ENCODE peak calls at places on chromosomes 13 and 19, in seven cellular contexts. R, C, B, E, D, Z and J are unnamed samples.

GRCh38 chr13:20128459-20128927 is 32.4 kb downstream of the GJA3 start:
- DNase-seq in R (no peak), C (peak), B (no peak), E (no peak), D (no peak), Z (no peak), J (no peak)

GRCh38 chr13:99909836-99910619 is 61.5 kb downstream of the ZIC5 start:
- DNase-seq in R (no peak), C (no peak), B (no peak), E (no peak), D (no peak), Z (no peak), J (no peak)

GRCh38 chr13:51412431-51412830 is 40.4 kb downstream of the INTS6 start:
- DNase-seq in R (no peak), C (no peak), B (no peak), E (no peak), D (no peak), Z (no peak), J (no peak)

GRCh38 chr13:98454389-98454881 is 122.5 kb downstream of the STK24 start:
- DNase-seq in R (no peak), C (no peak), B (no peak), E (no peak), D (no peak), Z (peak), J (no peak)

GRCh38 chr19:15138427-15138826 is 31.2 kb downstream of the SYDE1 start:
- DNase-seq in R (no peak), C (no peak), B (no peak), E (no peak), D (no peak), Z (peak), J (no peak)

GRCh38 chr13:111630411-111630810 is 310.0 kb downstream of the TEX29 start:
- DNase-seq in R (no peak), C (no peak), B (no peak), E (no peak), D (peak), Z (no peak), J (no peak)

GRCh38 chr13:20715340-20715732 is 11.8 kb downstream of the IL17D start:
- DNase-seq in R (no peak), C (no peak), B (no peak), E (no peak), D (no peak), Z (no peak), J (no peak)

GRCh38 chr19:45564131-45564780 is 20.3 kb downstream of the OPA3 start:
- DNase-seq in R (no peak), C (no peak), B (no peak), E (no peak), D (peak), Z (no peak), J (no peak)

GRCh38 chr13:31627097-31627496 is 112.2 kb upstream of the RXFP2 start:
- DNase-seq in R (no peak), C (no peak), B (no peak), E (no peak), D (no peak), Z (peak), J (no peak)

GRCh38 chr19:48836089-48837017 is at the start of gene HSD17B14:
- DNase-seq in R (peak), C (peak), B (peak), E (peak), D (no peak), Z (peak), J (no peak)

GRCh38 chr19:13302521-13303270 is 152.5 kb downstream of the IER2 start:
- DNase-seq in R (no peak), C (no peak), B (no peak), E (no peak), D (no peak), Z (no peak), J (no peak)

GRCh38 chr19:4334929-4335833 is 3.4 kb downstream of the STAP2 start:
- DNase-seq in R (no peak), C (no peak), B (no peak), E (no peak), D (no peak), Z (no peak), J (no peak)

GRCh38 chr19:7294571-7295212 is 478 bp upstream of the INSR start:
- DNase-seq in R (peak), C (peak), B (peak), E (no peak), D (no peak), Z (peak), J (no peak)

GRCh38 chr19:13748169-13748884 is 16.0 kb upstream of the MRI1 start:
- DNase-seq in R (peak), C (peak), B (no peak), E (no peak), D (no peak), Z (peak), J (no peak)

GRCh38 chr19:42092350-42092749 is 16.4 kb downstream of the ZNF574 start:
- DNase-seq in R (no peak), C (no peak), B (no peak), E (no peak), D (no peak), Z (peak), J (no peak)

GRCh38 chr19:36638862-36639510 is 27.7 kb downstream of the ZNF461 start:
- DNase-seq in R (no peak), C (no peak), B (no peak), E (no peak), D (no peak), Z (no peak), J (no peak)

GRCh38 chr19:13839938-13840750 is 36.8 kb upstream of the NANOS3 start:
- DNase-seq in R (peak), C (peak), B (no peak), E (no peak), D (no peak), Z (peak), J (no peak)

GRCh38 chr19:5697890-5698634 is 8.0 kb downstream of the RPL36 start:
- DNase-seq in R (no peak), C (peak), B (no peak), E (no peak), D (no peak), Z (no peak), J (no peak)

GRCh38 chr13:110499621-110500281 is 61.8 kb downstream of the RAB20 start:
- DNase-seq in R (no peak), C (no peak), B (no peak), E (no peak), D (no peak), Z (peak), J (peak)